ENCODE peak calls at places on chromosomes 2 and 18, in eight cellular contexts. One of them, this sample, is unnamed.

GRCh38 chr2:75100691-75101236 is 98.6 kb downstream of the TACR1 start:
- DNase-seq in NCI-H524: no peak
- DNase-seq in NAMALWA: no peak
- DNase-seq in skeletal muscle cell: no peak
- DNase-seq in NCI-H1092: no peak
- DNase-seq in iris pigment epithelial cell: no peak
- DNase-seq in WERI-Rb-1: no peak
- DNase-seq in GM04503: no peak
- DNase-seq in this sample: no peak

GRCh38 chr2:42329779-42330178 is 31.2 kb downstream of the COX7A2L start:
- DNase-seq in iris pigment epithelial cell: no peak
- DNase-seq in skeletal muscle cell: no peak
- DNase-seq in NAMALWA: no peak
- DNase-seq in NCI-H524: no peak
- DNase-seq in NCI-H1092: no peak
- DNase-seq in WERI-Rb-1: no peak
- DNase-seq in GM04503: no peak
- DNase-seq in this sample: no peak

GRCh38 chr2:175684466-175684865 is 317.6 kb downstream of the LNPK start:
- DNase-seq in NAMALWA: no peak
- DNase-seq in NCI-H524: peak; percentile 4
- DNase-seq in NCI-H1092: no peak
- DNase-seq in skeletal muscle cell: no peak
- DNase-seq in iris pigment epithelial cell: no peak
- DNase-seq in GM04503: no peak
- DNase-seq in WERI-Rb-1: no peak
- DNase-seq in this sample: no peak

GRCh38 chr18:79898952-79899608 is 52.4 kb downstream of the SLC66A2 start:
- DNase-seq in skeletal muscle cell: no peak
- DNase-seq in NCI-H524: no peak
- DNase-seq in NAMALWA: no peak
- DNase-seq in GM04503: no peak
- DNase-seq in NCI-H1092: no peak
- DNase-seq in WERI-Rb-1: peak; percentile 9
- DNase-seq in iris pigment epithelial cell: no peak
- DNase-seq in this sample: no peak

GRCh38 chr2:17538022-17538843 is 2.3 kb upstream of the VSNL1 start:
- DNase-seq in iris pigment epithelial cell: no peak
- DNase-seq in NCI-H524: peak; percentile 72
- DNase-seq in WERI-Rb-1: peak; percentile 30
- DNase-seq in GM04503: no peak
- DNase-seq in skeletal muscle cell: no peak
- DNase-seq in NAMALWA: peak; percentile 71
- DNase-seq in NCI-H1092: no peak
- DNase-seq in this sample: no peak

GRCh38 chr2:17309741-17310339 is 208.4 kb downstream of the RAD51AP2 start:
- DNase-seq in GM04503: no peak
- DNase-seq in NCI-H1092: peak; percentile 63
- DNase-seq in WERI-Rb-1: peak; percentile 86
- DNase-seq in NAMALWA: peak; percentile 85
- DNase-seq in iris pigment epithelial cell: peak; percentile 64
- DNase-seq in skeletal muscle cell: no peak
- DNase-seq in NCI-H524: peak; percentile 80
- DNase-seq in this sample: no peak

GRCh38 chr2:223529676-223530075 is 72.5 kb downstream of the SCG2 start:
- DNase-seq in NAMALWA: no peak
- DNase-seq in NCI-H1092: no peak
- DNase-seq in skeletal muscle cell: no peak
- DNase-seq in iris pigment epithelial cell: peak; percentile 71
- DNase-seq in NCI-H524: no peak
- DNase-seq in WERI-Rb-1: no peak
- DNase-seq in GM04503: no peak
- DNase-seq in this sample: no peak

GRCh38 chr2:188845692-188846091 is 128.5 kb upstream of the COL3A1 start:
- DNase-seq in GM04503: no peak
- DNase-seq in skeletal muscle cell: peak; percentile 13
- DNase-seq in NAMALWA: no peak
- DNase-seq in NCI-H524: no peak
- DNase-seq in iris pigment epithelial cell: peak; percentile 72
- DNase-seq in WERI-Rb-1: no peak
- DNase-seq in NCI-H1092: no peak
- DNase-seq in this sample: no peak

GRCh38 chr2:160920791-160921303 is 239.4 kb upstream of the TANK start:
- DNase-seq in NCI-H524: no peak
- DNase-seq in WERI-Rb-1: no peak
- DNase-seq in skeletal muscle cell: peak; percentile 86
- DNase-seq in NAMALWA: no peak
- DNase-seq in GM04503: peak; percentile 100
- DNase-seq in iris pigment epithelial cell: peak; percentile 95
- DNase-seq in NCI-H1092: no peak
- DNase-seq in this sample: no peak

GRCh38 chr2:213151437-213152064 is at the start of gene IKZF2:
- DNase-seq in WERI-Rb-1: peak; percentile 84
- DNase-seq in skeletal muscle cell: peak; percentile 83
- DNase-seq in NAMALWA: peak; percentile 92
- DNase-seq in GM04503: peak; percentile 50
- DNase-seq in NCI-H524: peak; percentile 88
- DNase-seq in iris pigment epithelial cell: peak; percentile 97
- DNase-seq in NCI-H1092: peak; percentile 82
- DNase-seq in this sample: peak; percentile 87

GRCh38 chr18:22683196-22683676 is 249.9 kb upstream of the RBBP8 start:
- DNase-seq in skeletal muscle cell: peak; percentile 89
- DNase-seq in GM04503: no peak
- DNase-seq in NCI-H1092: peak; percentile 93
- DNase-seq in NAMALWA: no peak
- DNase-seq in NCI-H524: peak; percentile 2
- DNase-seq in WERI-Rb-1: no peak
- DNase-seq in iris pigment epithelial cell: peak; percentile 92
- DNase-seq in this sample: no peak

GRCh38 chr2:80016166-80016565 is 288.4 kb downstream of the LRRTM1 start:
- DNase-seq in WERI-Rb-1: no peak
- DNase-seq in NAMALWA: no peak
- DNase-seq in NCI-H524: no peak
- DNase-seq in NCI-H1092: no peak
- DNase-seq in iris pigment epithelial cell: no peak
- DNase-seq in skeletal muscle cell: no peak
- DNase-seq in GM04503: no peak
- DNase-seq in this sample: no peak

GRCh38 chr2:174051741-174052638 is 86.8 kb upstream of the SP3 start:
- DNase-seq in iris pigment epithelial cell: peak; percentile 84
- DNase-seq in NAMALWA: no peak
- DNase-seq in WERI-Rb-1: no peak
- DNase-seq in GM04503: no peak
- DNase-seq in skeletal muscle cell: no peak
- DNase-seq in NCI-H524: no peak
- DNase-seq in NCI-H1092: no peak
- DNase-seq in this sample: no peak